ENCODE peak calls at places on chromosome 20, in six cellular contexts. T is coronary artery, A is GM12865, C is CD14-positive monocyte, H is SJSA1, V is left ventricle myocardium superior. J is an unnamed sample.

GRCh38 chr20:10922521-10922920 is 248.7 kb upstream of the JAG1 start:
- DNase-seq in T (no peak), A (no peak), C (no peak), H (no peak), V (no peak), J (no peak)

GRCh38 chr20:42186337-42186736 is 568.2 kb upstream of the CHD6 start:
- DNase-seq in T (no peak), A (no peak), C (no peak), H (no peak), V (no peak), J (no peak)

GRCh38 chr20:31718952-31719643 is 3.6 kb downstream of the BCL2L1 start:
- DNase-seq in T (no peak), A (no peak), C (no peak), H (no peak), V (no peak), J (no peak)

GRCh38 chr20:43975096-43975768 is 60.6 kb downstream of the TOX2 start:
- DNase-seq in T (no peak), A (no peak), C (no peak), H (peak), V (no peak), J (peak)

GRCh38 chr20:18739785-18740184 is 73.8 kb upstream of the SCP2D1 start:
- DNase-seq in T (no peak), A (no peak), C (no peak), H (no peak), V (no peak), J (no peak)

GRCh38 chr20:36462440-36463211 is 78.7 kb upstream of the MYL9 start:
- DNase-seq in T (peak), A (peak), C (no peak), H (peak), V (peak), J (no peak)

GRCh38 chr20:43948455-43948854 is 33.8 kb downstream of the TOX2 start:
- DNase-seq in T (no peak), A (no peak), C (no peak), H (no peak), V (no peak), J (no peak)

GRCh38 chr20:2361035-2361593 is 19.6 kb upstream of the TGM6 start:
- DNase-seq in T (no peak), A (no peak), C (no peak), H (no peak), V (no peak), J (no peak)

GRCh38 chr20:21391495-21392298 is 5.6 kb downstream of the NKX2-4 start:
- DNase-seq in T (no peak), A (no peak), C (no peak), H (no peak), V (no peak), J (no peak)

GRCh38 chr20:14865169-14865568 is 527.8 kb upstream of the FLRT3 start:
- DNase-seq in T (no peak), A (peak), C (no peak), H (no peak), V (no peak), J (no peak)

GRCh38 chr20:57698867-57699275 is 10.9 kb downstream of the PMEPA1 start:
- DNase-seq in T (no peak), A (no peak), C (no peak), H (no peak), V (no peak), J (no peak)

GRCh38 chr20:36399969-36400545 is 93.9 kb downstream of the DLGAP4 start:
- DNase-seq in T (no peak), A (no peak), C (no peak), H (no peak), V (no peak), J (no peak)

GRCh38 chr20:60237981-60238380 is 279.8 kb downstream of the CDH26 start:
- DNase-seq in T (no peak), A (no peak), C (no peak), H (no peak), V (no peak), J (no peak)

GRCh38 chr20:48626938-48627736 is 200.7 kb downstream of the PREX1 start:
- DNase-seq in T (no peak), A (no peak), C (no peak), H (no peak), V (no peak), J (no peak)

GRCh38 chr20:21571841-21572690 is 58.2 kb upstream of the NKX2-2 start:
- DNase-seq in T (no peak), A (peak), C (no peak), H (peak), V (no peak), J (peak)

GRCh38 chr20:51185861-51186260 is 163.0 kb upstream of the KCNG1 start:
- DNase-seq in T (no peak), A (no peak), C (no peak), H (no peak), V (no peak), J (no peak)

GRCh38 chr20:2219481-2220006 is 76.3 kb upstream of the TGM3 start:
- DNase-seq in T (no peak), A (no peak), C (no peak), H (no peak), V (no peak), J (no peak)

GRCh38 chr20:64158346-64159285 is 5.6 kb upstream of the MYT1 start:
- DNase-seq in T (no peak), A (no peak), C (peak), H (no peak), V (no peak), J (peak)

GRCh38 chr20:36217226-36217625 is 19.1 kb upstream of the AAR2 start:
- DNase-seq in T (no peak), A (no peak), C (no peak), H (no peak), V (no peak), J (no peak)

GRCh38 chr20:10040070-10040970 is 5.5 kb downstream of the ANKEF1 start:
- DNase-seq in T (no peak), A (no peak), C (no peak), H (peak), V (no peak), J (no peak)

GRCh38 chr20:1983311-1983710 is 10.5 kb downstream of the PDYN start:
- DNase-seq in T (no peak), A (no peak), C (no peak), H (no peak), V (peak), J (no peak)

GRCh38 chr20:40497781-40498691 is 191.0 kb downstream of the MAFB start:
- DNase-seq in T (no peak), A (peak), C (peak), H (no peak), V (peak), J (no peak)

GRCh38 chr20:44460795-44461141 is 14.9 kb upstream of the TTPAL start:
- DNase-seq in T (no peak), A (peak), C (no peak), H (peak), V (no peak), J (no peak)

GRCh38 chr20:47174844-47175243 is 181.7 kb downstream of the ZMYND8 start:
- DNase-seq in T (no peak), A (no peak), C (no peak), H (no peak), V (no peak), J (no peak)

GRCh38 chr20:58717278-58718091 is 24.9 kb downstream of the NPEPL1 start:
- DNase-seq in T (peak), A (no peak), C (no peak), H (no peak), V (no peak), J (no peak)

GRCh38 chr20:37880726-37881591 is 22.0 kb upstream of the VSTM2L start:
- DNase-seq in T (no peak), A (no peak), C (no peak), H (no peak), V (peak), J (no peak)

GRCh38 chr20:40494238-40494637 is 194.8 kb downstream of the MAFB start:
- DNase-seq in T (peak), A (no peak), C (peak), H (no peak), V (peak), J (no peak)

GRCh38 chr20:40073535-40074111 is 615.4 kb downstream of the MAFB start:
- DNase-seq in T (no peak), A (no peak), C (no peak), H (no peak), V (no peak), J (no peak)

GRCh38 chr20:37920679-37921322 is 17.9 kb downstream of the VSTM2L start:
- DNase-seq in T (no peak), A (peak), C (no peak), H (no peak), V (no peak), J (no peak)

GRCh38 chr20:9163995-9164394 is 95.1 kb downstream of the PLCB4 start:
- DNase-seq in T (no peak), A (no peak), C (no peak), H (no peak), V (no peak), J (no peak)

GRCh38 chr20:50310673-50311051 is 120.0 kb downstream of the CEBPB start:
- DNase-seq in T (no peak), A (no peak), C (no peak), H (no peak), V (no peak), J (peak)

GRCh38 chr20:50488236-50488806 is 21.9 kb upstream of the PTPN1 start:
- DNase-seq in T (no peak), A (peak), C (no peak), H (no peak), V (no peak), J (no peak)

J was measured in NK-92 treated with Interleukin-12 subunit alpha and Interleukin-12 subunit beta, amount 100 ng/mL, for 24 hours.